ENCODE peak calls at places on chromosomes 4 and X, in seven cellular contexts. J, Q, H, S, X, L and E are unnamed samples.
A peak's percentile ranks its signal among the peaks of the same experiment; 100 is the strongest.

GRCh38 chrX:23901065-23901464 is 6.7 kb downstream of the APOO start:
- DNase-seq in S (peak; percentile 55), X (no peak), Q (peak; percentile 86), H (no peak), L (no peak), J (no peak), E (peak; percentile 71)

GRCh38 chr4:112060212-112060611 is 85.0 kb upstream of the FAM241A start:
- DNase-seq in Q (peak; percentile 61), J (no peak), S (peak; percentile 36), L (peak; percentile 52), X (no peak), H (no peak), E (no peak)

GRCh38 chr4:165355900-165356300 is 22.9 kb upstream of the CPE start:
- DNase-seq in J (peak; percentile 81), L (peak; percentile 78), Q (peak; percentile 70), H (no peak), X (no peak), S (peak; percentile 72), E (no peak)

GRCh38 chr4:76984788-76985211 is 35.2 kb downstream of the SEPTIN11 start:
- DNase-seq in H (no peak), J (peak; percentile 74), S (peak; percentile 100), X (peak; percentile 100), L (peak; percentile 41), Q (peak; percentile 100), E (peak; percentile 97)

GRCh38 chr4:159777689-159778088 is 674.8 kb downstream of the RAPGEF2 start:
- DNase-seq in L (no peak), S (no peak), X (no peak), J (no peak), Q (no peak), H (no peak), E (no peak)

GRCh38 chr4:41656572-41657301 is 91.8 kb downstream of the PHOX2B start:
- DNase-seq in S (no peak), Q (no peak), J (no peak), X (no peak), H (no peak), L (no peak), E (no peak)

GRCh38 chr4:78032446-78032845 is 24.7 kb upstream of the FRAS1 start:
- DNase-seq in J (no peak), X (no peak), L (no peak), S (no peak), Q (no peak), H (no peak), E (no peak)

GRCh38 chr4:110156442-110156841 is 42.0 kb downstream of the ELOVL6 start:
- DNase-seq in S (no peak), X (no peak), L (no peak), Q (no peak), J (no peak), H (no peak), E (no peak)

GRCh38 chr4:38034986-38035882 is 75.0 kb downstream of the PTTG2 start:
- DNase-seq in H (no peak), J (peak; percentile 64), L (peak; percentile 78), Q (peak; percentile 84), X (peak; percentile 21), S (peak; percentile 84), E (no peak)

GRCh38 chrX:148914783-148915182 is 414.4 kb downstream of the AFF2 start:
- DNase-seq in S (no peak), L (no peak), Q (no peak), J (no peak), H (no peak), X (no peak), E (no peak)

GRCh38 chr4:80154547-80154933 is 42.8 kb upstream of the PRDM8 start:
- DNase-seq in Q (peak; percentile 60), S (no peak), L (no peak), J (no peak), X (no peak), H (no peak), E (no peak)

GRCh38 chr4:7289619-7290018 is 97.3 kb downstream of the SORCS2 start:
- DNase-seq in Q (no peak), H (no peak), S (no peak), L (no peak), J (no peak), X (no peak), E (no peak)

GRCh38 chrX:111869639-111870034 is 6.3 kb upstream of the TRPC5OS start:
- DNase-seq in S (peak; percentile 53), L (peak; percentile 82), X (peak; percentile 5), J (peak; percentile 22), H (no peak), Q (peak; percentile 56), E (peak; percentile 13)

GRCh38 chr4:78024692-78025091 is 32.4 kb upstream of the FRAS1 start:
- DNase-seq in X (no peak), S (no peak), J (no peak), Q (no peak), L (no peak), H (no peak), E (no peak)

GRCh38 chrX:57453901-57454300 is 137.9 kb upstream of the ZXDB start:
- DNase-seq in J (peak; percentile 10), X (no peak), H (no peak), L (peak; percentile 47), Q (peak; percentile 9), S (peak; percentile 11), E (no peak)

GRCh38 chrX:1480082-1480785 is 27.5 kb upstream of the ASMTL start:
- DNase-seq in Q (no peak), S (no peak), H (no peak), L (no peak), J (no peak), X (no peak), E (no peak)

GRCh38 chrX:25084446-25084845 is 68.7 kb upstream of the ARX start:
- DNase-seq in X (no peak), Q (no peak), L (no peak), H (no peak), S (no peak), J (no peak), E (no peak)

GRCh38 chrX:19593684-19594083 is 78.4 kb upstream of the MAP3K15 start:
- DNase-seq in S (peak; percentile 65), J (peak; percentile 35), X (no peak), H (no peak), L (no peak), Q (peak; percentile 68), E (no peak)

GRCh38 chr4:53734584-53735363 is 143.5 kb upstream of the LNX1 start:
- DNase-seq in Q (peak; percentile 56), H (no peak), S (peak; percentile 81), L (no peak), J (no peak), X (peak; percentile 46), E (no peak)

GRCh38 chr4:169900241-169900845 is 125.9 kb downstream of the MFAP3L start:
- DNase-seq in X (no peak), S (no peak), L (no peak), H (no peak), J (no peak), Q (no peak), E (no peak)

GRCh38 chr4:2954358-2955185 is 8.6 kb downstream of the NOP14 start:
- DNase-seq in X (no peak), H (no peak), Q (no peak), S (no peak), J (no peak), L (peak; percentile 46), E (no peak)

DNA sequence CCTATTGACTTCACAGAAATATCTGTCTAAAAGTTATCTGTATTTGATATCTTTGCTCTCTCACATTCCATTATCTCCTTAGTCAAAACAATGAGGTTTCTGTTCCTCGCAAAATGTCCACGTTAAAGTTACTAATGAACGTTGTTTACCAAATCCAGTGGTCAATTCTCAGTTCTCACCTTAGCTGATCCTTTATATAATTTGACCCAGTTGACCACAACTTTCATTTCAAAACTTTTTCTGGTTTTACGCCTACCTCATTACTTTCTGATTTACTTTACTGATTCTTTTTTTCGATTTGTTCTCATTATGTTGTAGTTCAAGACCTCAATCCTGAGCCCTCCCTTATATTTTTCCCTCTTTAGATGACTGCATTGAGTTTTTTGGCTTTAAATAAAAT is 186.6 kb downstream of the IL1RAPL1 start:
- DNase-seq in L (no peak), H (no peak), J (no peak), S (no peak), Q (no peak), X (no peak), E (no peak)
- H3K4me3 ChIP-seq in L (no peak overlapping the region), H (no peak overlapping the region), J (no peak overlapping the region), S (no peak overlapping the region), Q (no peak overlapping the region), X (no peak overlapping the region), E (no peak overlapping the region)

GRCh38 chrX:109839694-109840358 is 106.8 kb upstream of the ACSL4 start:
- DNase-seq in X (no peak), Q (peak; percentile 69), L (peak; percentile 52), S (peak; percentile 26), J (no peak), H (no peak), E (no peak)
- TF ChIP-seq CTCF in X (no peak), Q (peak; percentile 52), L (peak; percentile 25), S (no peak), J (no peak), H (no peak), E (no peak)

DNA sequence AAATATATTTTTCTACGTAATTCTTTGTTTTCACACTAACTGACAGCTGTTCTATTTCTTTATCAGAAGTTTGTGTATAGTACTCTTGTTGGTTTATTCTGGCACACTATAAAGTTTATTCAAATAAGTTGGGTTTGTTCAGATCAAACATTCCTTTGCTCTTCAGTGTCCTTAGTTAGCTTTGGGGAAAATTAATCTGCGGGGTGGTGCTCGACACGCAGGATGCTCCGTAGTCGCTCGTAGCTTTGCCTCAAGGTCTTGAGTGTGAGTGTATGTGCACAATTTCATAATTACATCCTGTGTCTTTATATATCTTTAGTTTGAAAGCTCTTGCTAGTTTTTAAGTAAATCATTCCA is 145.6 kb downstream of the STIM2 start:
- DNase-seq in X (no peak), Q (peak; percentile 32), S (peak; percentile 36), L (no peak), J (no peak), H (no peak), E (no peak)
- H3K4me3 ChIP-seq in X (no peak overlapping the region), Q (no peak overlapping the region), S (peak overlapping the region; percentile 31), L (no peak overlapping the region), J (no peak overlapping the region), H (no peak overlapping the region), E (no peak overlapping the region)

GRCh38 chrX:106935175-106935574 is 15.0 kb downstream of the CLDN2 start:
- DNase-seq in S (peak; percentile 39), J (no peak), X (no peak), L (no peak), Q (no peak), H (no peak), E (peak; percentile 93)

GRCh38 chrX:106932960-106933537 is 12.8 kb downstream of the CLDN2 start:
- DNase-seq in X (no peak), Q (peak; percentile 54), J (no peak), H (no peak), S (peak; percentile 71), L (no peak), E (no peak)

GRCh38 chrX:106933538-106933961 is 13.3 kb downstream of the CLDN2 start:
- DNase-seq in Q (no peak), H (no peak), L (no peak), J (peak; percentile 25), S (peak; percentile 40), X (no peak), E (no peak)

GRCh38 chrX:106931831-106932491 is 11.8 kb downstream of the CLDN2 start:
- DNase-seq in X (no peak), L (no peak), H (no peak), Q (peak; percentile 58), S (no peak), J (no peak), E (no peak)

GRCh38 chrX:106932492-106932923 is 12.3 kb downstream of the CLDN2 start:
- DNase-seq in J (no peak), S (peak; percentile 41), Q (peak; percentile 41), L (no peak), H (no peak), X (no peak), E (no peak)
- TF ChIP-seq CTCF in J (no peak), S (no peak), Q (no peak), L (no peak), H (no peak), X (no peak), E (no peak)